ENCODE peak calls at places on chromosomes 13 and 19, in nine cellular contexts. One of them, this sample, is unnamed.

GRCh38 chr13:107534548-107534947 is 680.8 kb downstream of the LIG4 start:
- DNase-seq in GM10248: no peak
- DNase-seq in BE2C: no peak
- DNase-seq in pancreas: no peak
- DNase-seq in tibial nerve: no peak
- DNase-seq in PC-3: no peak
- DNase-seq in GM23338: no peak
- DNase-seq in colonic mucosa: no peak
- DNase-seq in esophagus squamous epithelium: no peak
- DNase-seq in this sample: no peak

GRCh38 chr13:30340367-30341184 is 33.2 kb upstream of the KATNAL1 start:
- DNase-seq in GM10248: no peak
- DNase-seq in BE2C: peak; percentile 61
- DNase-seq in pancreas: no peak
- DNase-seq in tibial nerve: no peak
- DNase-seq in PC-3: peak; percentile 58
- DNase-seq in GM23338: no peak
- DNase-seq in colonic mucosa: peak; percentile 34
- DNase-seq in esophagus squamous epithelium: no peak
- DNase-seq in this sample: no peak

GRCh38 chr13:36430247-36431203 is 1.8 kb upstream of the CCNA1 start:
- DNase-seq in GM10248: no peak
- DNase-seq in BE2C: no peak
- DNase-seq in pancreas: peak; percentile 35
- DNase-seq in tibial nerve: no peak
- DNase-seq in PC-3: no peak
- DNase-seq in GM23338: peak; percentile 73
- DNase-seq in colonic mucosa: no peak
- DNase-seq in esophagus squamous epithelium: no peak
- DNase-seq in this sample: no peak

GRCh38 chr13:36907266-36907665 is 12.8 kb downstream of the SMAD9 start:
- DNase-seq in GM10248: no peak
- DNase-seq in BE2C: no peak
- DNase-seq in pancreas: no peak
- DNase-seq in tibial nerve: no peak
- DNase-seq in PC-3: no peak
- DNase-seq in GM23338: no peak
- DNase-seq in colonic mucosa: no peak
- DNase-seq in esophagus squamous epithelium: no peak
- DNase-seq in this sample: no peak

GRCh38 chr13:59269476-59269875 is 894.3 kb downstream of the DIAPH3 start:
- DNase-seq in GM10248: no peak
- DNase-seq in BE2C: no peak
- DNase-seq in pancreas: no peak
- DNase-seq in tibial nerve: no peak
- DNase-seq in PC-3: no peak
- DNase-seq in GM23338: peak; percentile 11
- DNase-seq in colonic mucosa: no peak
- DNase-seq in esophagus squamous epithelium: no peak
- DNase-seq in this sample: no peak

GRCh38 chr19:9165256-9165655 is 13.5 kb upstream of the OR7D2 start:
- DNase-seq in GM10248: no peak
- DNase-seq in BE2C: no peak
- DNase-seq in pancreas: no peak
- DNase-seq in tibial nerve: no peak
- DNase-seq in PC-3: no peak
- DNase-seq in GM23338: no peak
- DNase-seq in colonic mucosa: no peak
- DNase-seq in esophagus squamous epithelium: no peak
- DNase-seq in this sample: no peak

GRCh38 chr19:40217921-40218890 is at the start of gene TTC9B:
- DNase-seq in GM10248: peak; percentile 67
- DNase-seq in BE2C: peak; percentile 44
- DNase-seq in pancreas: no peak
- DNase-seq in tibial nerve: no peak
- DNase-seq in PC-3: no peak
- DNase-seq in GM23338: peak; percentile 90
- DNase-seq in colonic mucosa: no peak
- DNase-seq in esophagus squamous epithelium: no peak
- DNase-seq in this sample: peak; percentile 53

GRCh38 chr19:3455393-3455955 is 24.9 kb downstream of the SMIM24 start:
- DNase-seq in GM10248: no peak
- DNase-seq in BE2C: no peak
- DNase-seq in pancreas: no peak
- DNase-seq in tibial nerve: no peak
- DNase-seq in PC-3: no peak
- DNase-seq in GM23338: no peak
- DNase-seq in colonic mucosa: no peak
- DNase-seq in esophagus squamous epithelium: no peak
- DNase-seq in this sample: no peak

GRCh38 chr13:92739306-92739818 is 487.2 kb upstream of the GPC6 start:
- DNase-seq in GM10248: no peak
- DNase-seq in BE2C: no peak
- DNase-seq in pancreas: no peak
- DNase-seq in tibial nerve: no peak
- DNase-seq in PC-3: no peak
- DNase-seq in GM23338: no peak
- DNase-seq in colonic mucosa: no peak
- DNase-seq in esophagus squamous epithelium: no peak
- DNase-seq in this sample: no peak

GRCh38 chr19:12790628-12791344 is 500 bp upstream of the JUNB start:
- DNase-seq in GM10248: no peak
- DNase-seq in BE2C: no peak
- DNase-seq in pancreas: no peak
- DNase-seq in tibial nerve: no peak
- DNase-seq in PC-3: peak; percentile 26
- DNase-seq in GM23338: no peak
- DNase-seq in colonic mucosa: no peak
- DNase-seq in esophagus squamous epithelium: no peak
- DNase-seq in this sample: no peak

GRCh38 chr13:80086304-80086721 is 254.6 kb downstream of the SPRY2 start:
- DNase-seq in GM10248: no peak
- DNase-seq in BE2C: no peak
- DNase-seq in pancreas: no peak
- DNase-seq in tibial nerve: no peak
- DNase-seq in PC-3: peak; percentile 88
- DNase-seq in GM23338: no peak
- DNase-seq in colonic mucosa: peak; percentile 41
- DNase-seq in esophagus squamous epithelium: no peak
- DNase-seq in this sample: no peak

GRCh38 chr13:40517486-40518311 is 148.7 kb downstream of the FOXO1 start:
- DNase-seq in GM10248: peak; percentile 65
- DNase-seq in BE2C: no peak
- DNase-seq in pancreas: no peak
- DNase-seq in tibial nerve: no peak
- DNase-seq in PC-3: no peak
- DNase-seq in GM23338: no peak
- DNase-seq in colonic mucosa: no peak
- DNase-seq in esophagus squamous epithelium: no peak
- DNase-seq in this sample: no peak

GRCh38 chr13:103358245-103358932 is 292.2 kb upstream of the SLC10A2 start:
- DNase-seq in GM10248: no peak
- DNase-seq in BE2C: no peak
- DNase-seq in pancreas: no peak
- DNase-seq in tibial nerve: no peak
- DNase-seq in PC-3: no peak
- DNase-seq in GM23338: no peak
- DNase-seq in colonic mucosa: peak; percentile 25
- DNase-seq in esophagus squamous epithelium: no peak
- DNase-seq in this sample: no peak

GRCh38 chr19:28920269-28921066 is 292.5 kb downstream of the UQCRFS1 start:
- DNase-seq in GM10248: no peak
- DNase-seq in BE2C: no peak
- DNase-seq in pancreas: no peak
- DNase-seq in tibial nerve: no peak
- DNase-seq in PC-3: no peak
- DNase-seq in GM23338: peak; percentile 29
- DNase-seq in colonic mucosa: no peak
- DNase-seq in esophagus squamous epithelium: no peak
- DNase-seq in this sample: no peak

GRCh38 chr19:45638930-45639729 is at the start of gene EML2:
- DNase-seq in GM10248: peak; percentile 72
- DNase-seq in BE2C: peak; percentile 40
- DNase-seq in pancreas: peak; percentile 54
- DNase-seq in tibial nerve: no peak
- DNase-seq in PC-3: peak; percentile 36
- DNase-seq in GM23338: peak; percentile 97
- DNase-seq in colonic mucosa: peak; percentile 78
- DNase-seq in esophagus squamous epithelium: no peak
- DNase-seq in this sample: peak; percentile 61

DNA sequence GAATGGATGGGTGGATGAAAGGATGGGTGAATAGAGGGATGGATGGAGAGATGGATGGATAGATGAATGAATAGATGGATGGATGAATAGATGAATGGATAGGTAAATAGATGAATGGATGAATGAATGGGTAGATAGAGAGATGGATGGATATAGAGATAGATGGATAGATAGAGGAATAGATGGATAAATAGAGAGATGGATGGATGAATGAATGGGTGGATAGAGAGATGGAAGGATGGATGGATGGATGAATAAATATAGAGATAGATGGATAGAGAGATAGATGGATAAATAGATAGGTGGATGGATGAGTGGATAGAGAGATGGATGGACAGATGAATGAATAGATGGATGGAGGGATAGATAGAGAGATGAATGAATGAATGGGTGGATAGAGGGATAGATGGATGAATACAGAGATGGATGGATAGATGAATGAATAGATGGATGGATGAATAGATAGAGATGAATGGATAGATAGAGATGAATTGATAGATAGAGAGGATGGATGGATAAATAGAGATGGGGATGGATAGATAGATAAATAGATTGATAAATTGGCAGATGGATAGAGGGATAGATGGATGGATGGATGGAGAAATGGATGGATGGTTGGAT is 106.7 kb upstream of the SOX1 start:
- DNase-seq in GM10248: no peak
- DNase-seq in BE2C: no peak
- DNase-seq in pancreas: no peak
- DNase-seq in tibial nerve: no peak
- DNase-seq in PC-3: no peak
- DNase-seq in GM23338: no peak
- DNase-seq in colonic mucosa: no peak
- DNase-seq in esophagus squamous epithelium: no peak
- DNase-seq in this sample: no peak
- TF ChIP-seq CTCF in GM10248: no peak
- TF ChIP-seq CTCF in BE2C: no peak
- TF ChIP-seq CTCF in pancreas: no peak
- TF ChIP-seq CTCF in tibial nerve: no peak
- TF ChIP-seq CTCF in PC-3: no peak
- TF ChIP-seq CTCF in GM23338: no peak
- TF ChIP-seq CTCF in colonic mucosa: no peak
- TF ChIP-seq CTCF in esophagus squamous epithelium: no peak
- TF ChIP-seq CTCF in this sample: no peak

DNA sequence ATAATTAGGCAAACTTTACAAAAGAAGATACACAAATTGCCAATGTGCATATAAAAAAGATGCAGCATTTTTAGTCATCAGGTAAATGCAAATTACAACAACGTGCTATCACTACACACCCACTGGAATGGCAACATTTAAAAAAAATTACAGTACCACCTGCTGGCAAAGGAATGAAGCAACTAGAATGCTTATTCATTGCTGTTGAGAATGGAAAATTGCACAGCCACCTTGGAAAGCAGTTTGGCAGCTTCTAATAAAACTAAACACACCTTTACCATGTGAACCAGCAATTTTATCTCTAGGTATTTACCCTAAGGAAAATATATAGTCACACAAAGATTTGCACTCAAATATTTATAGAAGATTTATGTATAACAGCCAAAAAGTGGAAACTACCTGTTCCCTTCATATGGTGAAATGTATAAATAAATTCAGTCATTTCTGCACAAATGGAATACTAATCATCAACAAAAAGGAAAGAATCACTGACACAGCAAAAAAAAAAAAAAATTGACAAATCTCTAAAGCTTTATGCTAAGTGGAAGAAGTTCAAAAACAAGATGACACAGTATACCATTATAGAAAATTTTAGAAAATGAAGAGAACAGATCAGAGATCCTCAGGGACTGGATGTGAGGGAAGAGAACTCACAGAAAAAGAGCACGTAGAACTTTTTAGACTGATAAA is 30.3 kb downstream of the OXGR1 start:
- DNase-seq in GM10248: no peak
- DNase-seq in BE2C: no peak
- DNase-seq in pancreas: no peak
- DNase-seq in tibial nerve: no peak
- DNase-seq in PC-3: peak; percentile 24
- DNase-seq in GM23338: no peak
- DNase-seq in colonic mucosa: no peak
- DNase-seq in esophagus squamous epithelium: no peak
- DNase-seq in this sample: no peak
- TF ChIP-seq CTCF in GM10248: no peak
- TF ChIP-seq CTCF in BE2C: peak; percentile 55
- TF ChIP-seq CTCF in pancreas: no peak
- TF ChIP-seq CTCF in tibial nerve: no peak
- TF ChIP-seq CTCF in PC-3: peak; percentile 45
- TF ChIP-seq CTCF in GM23338: no peak
- TF ChIP-seq CTCF in colonic mucosa: no peak
- TF ChIP-seq CTCF in esophagus squamous epithelium: peak; percentile 17
- TF ChIP-seq CTCF in this sample: no peak

GRCh38 chr13:52845334-52845761 is 3.1 kb downstream of the PCDH8 start:
- DNase-seq in GM10248: no peak
- DNase-seq in BE2C: no peak
- DNase-seq in pancreas: no peak
- DNase-seq in tibial nerve: no peak
- DNase-seq in PC-3: no peak
- DNase-seq in GM23338: peak; percentile 64
- DNase-seq in colonic mucosa: no peak
- DNase-seq in esophagus squamous epithelium: no peak
- DNase-seq in this sample: no peak
- TF ChIP-seq CTCF in GM10248: no peak
- TF ChIP-seq CTCF in BE2C: peak; percentile 27
- TF ChIP-seq CTCF in pancreas: no peak
- TF ChIP-seq CTCF in tibial nerve: no peak
- TF ChIP-seq CTCF in PC-3: no peak
- TF ChIP-seq CTCF in GM23338: peak; percentile 48
- TF ChIP-seq CTCF in colonic mucosa: no peak
- TF ChIP-seq CTCF in esophagus squamous epithelium: no peak
- TF ChIP-seq CTCF in this sample: no peak

DNA sequence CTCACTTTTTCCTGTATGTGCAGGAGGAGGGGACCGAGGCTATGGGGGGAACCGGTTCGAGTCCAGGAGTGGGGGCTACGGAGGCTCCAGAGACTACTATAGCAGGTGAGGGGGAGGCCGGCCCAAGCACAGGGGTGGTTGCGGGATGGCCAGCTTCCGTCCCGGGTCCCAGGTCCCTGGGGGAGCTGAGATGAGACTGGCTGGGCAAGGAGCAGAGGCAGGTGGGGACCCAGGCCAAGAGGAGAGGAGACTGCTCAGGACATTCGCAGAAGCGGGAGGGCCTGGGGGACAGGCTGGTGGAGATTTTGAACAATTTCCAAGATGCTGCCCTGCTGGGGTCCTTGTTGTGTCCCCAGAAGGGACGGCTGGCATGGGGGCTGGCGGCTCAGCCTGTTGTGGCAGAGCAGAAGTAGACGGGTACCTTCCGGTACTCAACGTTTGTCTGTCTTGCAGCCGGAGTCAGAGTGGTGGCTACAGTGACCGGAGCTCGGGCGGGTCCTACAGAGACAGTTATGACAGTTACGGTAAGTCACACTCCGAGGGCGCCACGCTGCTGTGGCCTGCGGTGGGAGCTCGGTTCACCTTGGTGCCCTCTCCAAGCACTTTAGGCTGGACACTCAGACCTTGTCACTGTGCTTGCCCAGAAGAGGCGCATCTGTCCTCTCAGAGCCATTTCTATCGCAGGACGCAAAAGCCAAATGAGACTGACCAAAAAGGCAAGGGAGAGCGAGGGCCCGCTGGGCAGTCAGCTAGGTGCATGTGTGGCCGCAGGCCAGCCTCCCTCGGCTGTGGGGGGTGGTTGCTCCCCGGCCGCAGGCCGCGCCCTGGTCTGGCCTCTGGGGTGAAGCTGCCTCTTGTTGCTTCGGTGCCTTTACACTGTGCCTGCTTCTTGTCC is 2.6 kb downstream of the CIRBP start:
- DNase-seq in GM10248: no peak
- DNase-seq in BE2C: no peak
- DNase-seq in pancreas: peak; percentile 40
- DNase-seq in tibial nerve: no peak
- DNase-seq in PC-3: no peak
- DNase-seq in GM23338: no peak
- DNase-seq in colonic mucosa: no peak
- DNase-seq in esophagus squamous epithelium: no peak
- DNase-seq in this sample: no peak
- TF ChIP-seq CTCF in GM10248: no peak
- TF ChIP-seq CTCF in BE2C: no peak
- TF ChIP-seq CTCF in pancreas: no peak
- TF ChIP-seq CTCF in tibial nerve: no peak
- TF ChIP-seq CTCF in PC-3: no peak
- TF ChIP-seq CTCF in GM23338: no peak
- TF ChIP-seq CTCF in colonic mucosa: no peak
- TF ChIP-seq CTCF in esophagus squamous epithelium: no peak
- TF ChIP-seq CTCF in this sample: no peak